ENCODE peak calls at places on chromosomes 2 and 18, in seven cellular contexts. R, E, Q, S, N, L and Z are unnamed samples.

GRCh38 chr2:17373041-17373440 is 145.2 kb downstream of the RAD51AP2 start:
- DNase-seq in R (no peak), Q (no peak), E (no peak), S (no peak), N (peak), L (no peak), Z (no peak)

GRCh38 chr2:198973181-198973580 is 484.6 kb downstream of the SATB2 start:
- DNase-seq in E (no peak), Q (no peak), R (no peak), N (no peak), S (no peak), L (no peak), Z (no peak)

GRCh38 chr2:144183744-144184143 is 336.2 kb downstream of the ZEB2 start:
- DNase-seq in E (no peak), S (no peak), R (no peak), N (peak), Q (no peak), L (no peak), Z (peak)

GRCh38 chr2:173192071-173192470 is 116.4 kb downstream of the MAP3K20 start:
- DNase-seq in Q (no peak), R (no peak), E (no peak), N (no peak), S (no peak), L (no peak), Z (no peak)

GRCh38 chr18:49247786-49248185 is 212.7 kb downstream of the DYM start:
- DNase-seq in E (no peak), N (peak), S (no peak), R (no peak), L (no peak), Q (no peak), Z (no peak)

GRCh38 chr2:127634066-127634617 is 11.8 kb upstream of the GPR17 start:
- DNase-seq in E (no peak), N (peak), S (peak), R (no peak), L (no peak), Q (no peak), Z (no peak)

GRCh38 chr18:59029663-59030421 is 109.8 kb upstream of the SEC11C start:
- DNase-seq in Q (no peak), S (no peak), E (peak), L (peak), R (no peak), N (no peak), Z (no peak)

GRCh38 chr2:170271340-170271739 is 93.4 kb downstream of the MYO3B start:
- DNase-seq in L (no peak), N (no peak), R (no peak), E (no peak), S (no peak), Q (no peak), Z (no peak)

GRCh38 chr2:28224648-28225471 is 167.8 kb upstream of the FOSL2 start:
- DNase-seq in N (peak), L (no peak), E (no peak), R (no peak), Q (no peak), S (no peak), Z (no peak)

GRCh38 chr18:54950221-54950620 is 9.0 kb downstream of the CCDC68 start:
- DNase-seq in N (no peak), R (no peak), Q (no peak), L (no peak), S (no peak), E (no peak), Z (no peak)
- TF ChIP-seq CTCF in N (no peak), R (no peak), Q (no peak), L (no peak), S (no peak), E (no peak), Z (no peak)

DNA sequence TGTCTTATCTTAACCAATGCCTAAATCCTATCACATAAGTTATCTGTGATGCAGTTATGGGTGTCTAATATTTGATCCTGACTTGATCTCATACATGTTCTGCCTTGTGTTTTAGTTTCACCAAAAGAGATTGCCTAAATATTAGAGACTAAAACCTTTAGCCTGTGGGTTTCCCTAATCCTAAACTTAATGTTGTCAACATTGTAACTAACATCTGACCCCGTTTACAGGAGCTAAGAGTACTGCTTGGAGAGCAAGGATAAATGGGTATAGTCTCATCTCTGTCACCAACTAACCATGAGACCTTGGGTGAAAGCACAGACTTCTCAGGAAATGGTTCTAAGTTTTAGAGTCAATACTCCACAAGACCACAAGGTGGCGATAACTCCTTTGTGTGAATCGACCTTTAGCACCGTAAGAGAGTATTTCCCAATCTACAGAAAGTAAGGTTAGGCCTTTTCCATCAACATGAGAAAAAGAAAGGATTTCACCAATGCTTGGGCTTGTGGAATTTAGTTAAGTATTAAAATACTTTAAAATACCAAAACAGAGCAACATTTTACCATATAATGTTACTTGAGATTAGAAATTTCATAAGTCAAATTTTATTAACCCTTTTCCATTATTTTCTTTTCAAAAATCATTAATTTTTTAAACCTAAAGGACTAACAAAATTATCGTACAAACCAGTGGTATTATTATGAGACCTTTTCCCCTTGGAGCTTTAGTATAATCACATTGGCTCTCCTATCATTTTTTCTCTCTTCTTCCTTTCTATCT is 60.5 kb downstream of the G6PC2 start:
- DNase-seq in Q (no peak), N (peak), S (peak), E (no peak), R (no peak), L (no peak), Z (peak)
- TF ChIP-seq CTCF in Q (peak), N (peak), S (peak), E (peak), R (peak), L (peak), Z (peak)

GRCh38 chr2:142170847-142171246 is 40.0 kb upstream of the LRP1B start:
- DNase-seq in R (no peak), S (no peak), Q (no peak), N (no peak), E (no peak), L (no peak), Z (no peak)

DNA sequence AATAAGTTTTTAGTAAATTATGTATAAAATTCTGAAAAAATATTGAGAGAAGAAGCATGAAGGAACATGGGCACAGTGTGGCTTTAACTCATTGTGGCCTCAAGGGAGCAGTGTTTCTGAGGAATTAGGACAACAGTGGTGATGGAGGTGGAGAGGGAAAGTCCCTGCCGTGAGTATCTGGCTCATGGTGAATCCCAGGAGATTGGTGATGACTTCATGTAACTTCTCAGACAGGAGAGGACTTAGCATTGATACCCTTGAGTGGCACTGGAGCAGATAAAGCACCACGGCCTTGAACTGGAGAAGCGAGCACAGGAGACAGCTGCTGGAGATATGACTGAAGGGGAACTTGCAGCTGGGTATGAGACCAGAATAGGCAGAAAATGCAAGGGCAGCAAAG is 35.0 kb upstream of the LRP1B start:
- DNase-seq in Q (no peak), L (no peak), S (peak), E (no peak), R (no peak), N (peak), Z (no peak)
- TF ChIP-seq CTCF in Q (peak), L (no peak), S (no peak), E (no peak), R (no peak), N (peak), Z (no peak)

DNA sequence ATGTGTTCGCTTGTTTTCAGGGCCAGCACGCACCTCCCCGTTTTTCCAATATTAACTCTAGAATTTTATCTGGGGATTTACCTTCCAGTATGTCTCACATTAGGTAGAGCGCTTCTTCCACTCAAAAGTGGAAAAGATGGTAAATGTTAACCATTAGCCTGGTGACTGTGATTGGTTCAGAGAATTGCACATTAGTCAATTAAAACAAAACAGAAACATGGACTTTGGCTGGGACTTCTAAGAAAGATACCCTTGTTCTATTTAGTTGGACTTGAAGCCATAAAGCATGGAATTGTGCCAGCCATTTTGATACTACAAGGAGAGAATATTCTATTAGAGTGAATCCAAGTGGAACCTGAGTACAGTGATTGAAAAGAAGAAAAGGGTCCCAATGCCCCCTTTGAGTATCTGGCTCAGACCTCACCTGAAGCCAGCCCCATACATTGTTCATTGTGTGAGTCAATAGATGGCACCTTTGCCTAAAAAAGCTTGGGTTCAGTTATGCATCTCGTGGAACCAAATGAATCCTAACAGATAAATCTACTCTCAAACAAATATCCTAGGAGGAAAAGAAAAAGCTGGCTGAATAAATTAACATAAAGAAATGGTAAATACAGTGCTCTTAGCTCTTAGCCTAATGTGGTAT is 354.3 kb downstream of the IRS1 start:
- DNase-seq in E (no peak), S (no peak), Q (no peak), R (no peak), L (no peak), N (no peak), Z (no peak)
- TF ChIP-seq CTCF in E (no peak), S (no peak), Q (no peak), R (no peak), L (no peak), N (no peak), Z (no peak)

DNA sequence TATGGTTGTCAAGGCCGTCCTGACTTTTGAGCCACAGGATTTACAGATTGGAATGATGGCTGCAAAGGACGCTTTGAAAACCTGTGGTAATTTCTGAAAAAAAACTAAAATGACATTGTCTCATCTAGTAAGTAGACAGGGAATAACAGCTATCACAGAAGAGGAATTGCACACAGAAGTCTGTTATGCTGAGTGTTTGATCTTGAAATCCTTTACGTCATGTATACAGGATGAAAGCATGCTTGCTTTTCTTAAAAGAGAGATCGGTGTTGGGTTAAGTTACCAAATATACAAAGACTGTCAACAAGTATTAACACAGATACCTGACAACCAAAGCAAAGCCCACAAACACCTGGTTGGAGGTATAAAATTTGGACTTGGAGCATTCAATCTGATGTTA is 12.6 kb upstream of the SRSF7 start:
- DNase-seq in S (no peak), Q (no peak), R (no peak), N (no peak), E (no peak), L (no peak), Z (no peak)
- TF ChIP-seq CTCF in S (no peak), Q (no peak), R (no peak), N (no peak), E (no peak), L (no peak), Z (no peak)

GRCh38 chr2:46835520-46835919 is 80.1 kb downstream of the MCFD2 start:
- DNase-seq in E (peak), R (no peak), Q (no peak), N (no peak), L (no peak), S (no peak), Z (no peak)
- TF ChIP-seq CTCF in E (no peak), R (no peak), Q (no peak), N (no peak), L (no peak), S (no peak), Z (no peak)

GRCh38 chr2:149087751-149088150 is 49.3 kb downstream of the LYPD6B start:
- DNase-seq in R (no peak), E (no peak), N (no peak), Q (no peak), L (no peak), S (no peak), Z (no peak)
- TF ChIP-seq CTCF in R (no peak), E (no peak), N (peak), Q (no peak), L (no peak), S (peak), Z (peak)